ENCODE peak calls at places on chromosomes 1 and 21, in ten cellular contexts. O, U, L, Z, R, Y, I, X, F and V are unnamed samples.

GRCh38 chr1:203440780-203441179 is 34.8 kb upstream of the PRELP start:
- DNase-seq in U (peak), F (peak), Z (peak), Y (peak), O (peak), X (peak), L (peak), I (peak), R (peak), V (peak)

GRCh38 chr1:113255728-113256347 is 134.5 kb upstream of the MAGI3 start:
- DNase-seq in Y (no peak), O (peak), X (no peak), L (no peak), U (no peak), R (no peak), F (peak), Z (no peak), I (no peak), V (no peak)

GRCh38 chr1:65265296-65266271 is 43.8 kb upstream of the DNAJC6 start:
- DNase-seq in Y (no peak), Z (peak), F (peak), I (no peak), X (peak), R (no peak), O (peak), L (peak), U (no peak), V (no peak)

GRCh38 chr1:179714623-179715022 is 28.5 kb upstream of the FAM163A start:
- DNase-seq in O (no peak), X (no peak), Z (no peak), U (no peak), L (no peak), I (no peak), F (no peak), R (no peak), Y (no peak), V (no peak)

GRCh38 chr1:65230741-65231439 is 78.5 kb upstream of the DNAJC6 start:
- DNase-seq in I (no peak), U (no peak), F (no peak), Z (no peak), Y (no peak), L (no peak), O (no peak), R (no peak), X (no peak), V (no peak)

GRCh38 chr21:38622827-38623209 is 124.5 kb upstream of the ERG start:
- DNase-seq in X (no peak), U (no peak), O (no peak), I (no peak), R (no peak), L (no peak), F (no peak), Y (no peak), Z (no peak), V (no peak)

GRCh38 chr1:20603473-20604464 is 14.9 kb downstream of the CDA start:
- DNase-seq in I (no peak), Y (no peak), O (no peak), R (peak), L (no peak), F (no peak), Z (no peak), X (no peak), U (peak), V (peak)

GRCh38 chr21:30268608-30269197 is 14.0 kb downstream of the KRTAP24-1 start:
- DNase-seq in O (no peak), Z (no peak), U (peak), F (no peak), X (no peak), L (no peak), I (no peak), R (no peak), Y (no peak), V (peak)

GRCh38 chr1:32465541-32466002 is 700 bp downstream of the ZBTB8B start:
- DNase-seq in I (no peak), U (no peak), L (no peak), F (no peak), X (no peak), Y (no peak), O (no peak), R (no peak), Z (no peak), V (no peak)

GRCh38 chr1:89081005-89081404 is 16.0 kb upstream of the GBP1 start:
- DNase-seq in L (no peak), U (no peak), X (no peak), R (no peak), I (no peak), Z (no peak), Y (no peak), F (no peak), O (no peak), V (no peak)

GRCh38 chr1:153626929-153627796 is at the start of gene S100A13:
- DNase-seq in O (peak), I (peak), U (peak), Y (peak), L (peak), X (peak), F (peak), R (peak), Z (peak), V (peak)

DNA sequence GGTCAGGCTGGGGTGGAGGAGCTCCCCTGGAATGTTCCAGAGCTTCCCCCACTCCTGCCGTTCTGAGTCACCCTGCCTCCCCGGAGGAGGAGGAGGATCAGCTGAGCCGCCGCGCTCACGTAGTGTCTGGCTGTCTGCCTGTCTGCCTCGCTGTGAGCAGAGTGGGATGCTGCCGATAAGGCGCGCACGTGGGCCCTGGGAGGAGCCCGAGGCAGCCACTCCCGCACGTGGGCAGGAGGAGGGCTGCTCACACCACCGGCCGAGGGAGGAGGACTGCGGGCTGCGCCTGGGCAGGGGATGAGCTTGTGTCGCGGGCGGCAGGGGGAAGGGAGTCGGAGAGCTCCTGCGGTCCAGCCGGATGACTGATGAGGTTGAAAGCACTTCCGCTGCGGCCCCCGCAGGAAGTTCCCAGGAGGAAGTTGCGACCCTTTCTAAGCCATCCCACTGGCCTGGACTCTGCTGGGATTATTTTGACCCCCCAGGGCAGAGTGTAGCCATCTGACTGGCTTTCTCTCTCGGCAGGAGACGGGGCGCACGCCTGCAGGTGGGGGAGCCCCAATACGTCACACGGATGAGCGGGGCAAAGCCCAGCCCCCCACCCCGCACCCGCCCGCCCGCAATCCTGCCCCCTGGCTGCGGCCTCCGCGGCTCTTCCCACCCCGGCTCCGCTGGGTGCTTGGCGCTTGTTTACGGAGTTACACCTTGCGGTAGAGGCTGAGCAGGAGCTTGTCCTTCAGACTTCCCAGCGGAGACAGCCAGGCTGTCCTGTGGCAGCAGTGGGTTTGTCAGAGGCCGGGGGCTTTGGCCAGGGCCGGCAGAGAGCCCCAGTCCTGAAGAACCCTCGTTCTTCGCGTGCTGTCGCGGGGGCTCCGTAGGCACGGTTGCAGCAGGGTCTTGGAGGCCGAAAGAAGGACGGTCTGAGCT is 9.8 kb downstream of the PDXK start:
- DNase-seq in R (peak), X (peak), I (peak), L (peak), Z (peak), Y (peak), O (peak), U (peak), F (peak), V (peak)
- TF ChIP-seq POLR2A in R (no peak), X (no peak), I (peak), L (peak), Z (peak), Y (peak), O (peak), U (peak), F (no peak), V (peak)

DNA sequence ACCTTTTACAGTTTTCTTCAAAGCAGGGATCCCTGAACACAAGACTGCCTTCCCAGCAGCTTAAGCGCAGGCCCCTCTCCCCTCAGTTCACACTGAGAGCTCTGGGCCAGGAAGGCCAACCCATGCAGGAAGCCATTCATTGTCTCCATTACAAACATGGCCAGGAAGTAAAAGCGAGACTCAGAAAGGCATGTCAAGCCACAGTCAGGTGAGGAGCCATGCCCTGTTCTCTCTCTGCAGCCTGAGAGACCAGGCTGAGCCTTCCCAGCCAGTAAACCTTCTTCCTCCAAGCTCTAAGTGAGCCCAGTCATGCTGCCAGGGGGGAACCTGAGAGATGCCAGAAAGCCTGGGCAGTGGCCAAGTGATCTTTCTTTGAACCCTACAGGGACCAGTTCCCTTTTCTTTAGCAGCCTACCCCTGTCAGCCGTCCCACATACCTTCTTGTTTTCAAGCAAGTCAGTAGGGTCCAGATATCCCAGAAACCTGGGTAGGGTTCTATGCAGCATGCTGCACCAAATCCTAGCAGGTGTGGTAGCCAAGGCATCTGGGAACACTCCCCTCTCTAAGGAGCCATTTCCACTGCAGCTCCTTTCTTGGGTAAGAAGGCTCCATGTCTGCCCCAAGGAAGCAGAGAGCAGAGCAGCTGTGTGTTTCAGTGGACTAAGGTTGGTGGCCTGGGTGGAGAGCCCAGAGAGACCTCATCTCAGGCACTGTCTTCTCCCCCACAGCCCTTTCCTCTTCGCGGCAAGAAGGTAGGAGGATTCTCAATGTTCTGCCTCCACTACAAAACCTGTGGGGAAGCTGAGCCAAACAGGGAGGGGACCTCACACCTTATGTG is 974 bp downstream of the TRAF3IP3 start:
- DNase-seq in I (peak), Z (peak), F (no peak), O (no peak), X (peak), L (no peak), Y (no peak), U (peak), R (no peak), V (no peak)
- TF ChIP-seq POLR2A in I (no peak), Z (no peak), F (no peak), O (no peak), X (no peak), L (no peak), Y (no peak), U (no peak), R (no peak), V (no peak)

GRCh38 chr1:94537254-94537653 is 4.3 kb downstream of the F3 start:
- DNase-seq in X (no peak), F (no peak), Y (no peak), R (no peak), I (no peak), U (no peak), L (no peak), O (no peak), Z (no peak), V (no peak)
- TF ChIP-seq POLR2A in X (no peak), F (no peak), Y (no peak), R (no peak), I (no peak), U (no peak), L (no peak), O (no peak), Z (no peak), V (no peak)

GRCh38 chr1:176471338-176472121 is 8.6 kb downstream of the PAPPA2 start:
- DNase-seq in Y (no peak), Z (no peak), U (no peak), O (no peak), X (no peak), R (no peak), F (no peak), I (no peak), L (no peak), V (no peak)

GRCh38 chr1:176466514-176466913 is 3.5 kb downstream of the PAPPA2 start:
- DNase-seq in I (no peak), Y (no peak), X (no peak), L (no peak), F (no peak), O (no peak), R (peak), Z (no peak), U (peak), V (peak)

GRCh38 chr1:176469450-176469985 is 6.5 kb downstream of the PAPPA2 start:
- DNase-seq in F (no peak), O (no peak), X (no peak), R (no peak), U (no peak), I (no peak), Z (no peak), Y (no peak), L (no peak), V (no peak)
- TF ChIP-seq POLR2A in F (no peak), O (no peak), X (no peak), R (no peak), U (no peak), I (no peak), Z (no peak), Y (no peak), L (no peak), V (no peak)

GRCh38 chr1:215055281-215055935 is 27.1 kb upstream of the KCNK2 start:
- DNase-seq in Z (no peak), I (no peak), F (no peak), R (no peak), X (no peak), O (no peak), L (no peak), U (no peak), Y (no peak), V (no peak)

GRCh38 chr1:215056584-215056983 is 26.0 kb upstream of the KCNK2 start:
- DNase-seq in L (no peak), X (no peak), I (no peak), R (no peak), U (no peak), Y (no peak), Z (no peak), O (no peak), F (no peak), V (no peak)

GRCh38 chr1:215052256-215052655 is 30.3 kb upstream of the KCNK2 start:
- DNase-seq in I (no peak), O (no peak), Z (no peak), Y (no peak), R (no peak), U (no peak), L (no peak), F (no peak), X (no peak), V (no peak)

GRCh38 chr1:215054266-215054665 is 28.3 kb upstream of the KCNK2 start:
- DNase-seq in L (no peak), Z (no peak), R (no peak), F (no peak), Y (no peak), O (no peak), I (no peak), X (no peak), U (no peak), V (no peak)

GRCh38 chr1:215052656-215053055 is 29.9 kb upstream of the KCNK2 start:
- DNase-seq in I (no peak), F (no peak), U (no peak), X (no peak), Z (no peak), Y (no peak), L (no peak), O (no peak), R (no peak), V (no peak)
- TF ChIP-seq POLR2A in I (no peak), F (no peak), U (no peak), X (no peak), Z (no peak), Y (no peak), L (no peak), O (no peak), R (no peak), V (no peak)

DNA sequence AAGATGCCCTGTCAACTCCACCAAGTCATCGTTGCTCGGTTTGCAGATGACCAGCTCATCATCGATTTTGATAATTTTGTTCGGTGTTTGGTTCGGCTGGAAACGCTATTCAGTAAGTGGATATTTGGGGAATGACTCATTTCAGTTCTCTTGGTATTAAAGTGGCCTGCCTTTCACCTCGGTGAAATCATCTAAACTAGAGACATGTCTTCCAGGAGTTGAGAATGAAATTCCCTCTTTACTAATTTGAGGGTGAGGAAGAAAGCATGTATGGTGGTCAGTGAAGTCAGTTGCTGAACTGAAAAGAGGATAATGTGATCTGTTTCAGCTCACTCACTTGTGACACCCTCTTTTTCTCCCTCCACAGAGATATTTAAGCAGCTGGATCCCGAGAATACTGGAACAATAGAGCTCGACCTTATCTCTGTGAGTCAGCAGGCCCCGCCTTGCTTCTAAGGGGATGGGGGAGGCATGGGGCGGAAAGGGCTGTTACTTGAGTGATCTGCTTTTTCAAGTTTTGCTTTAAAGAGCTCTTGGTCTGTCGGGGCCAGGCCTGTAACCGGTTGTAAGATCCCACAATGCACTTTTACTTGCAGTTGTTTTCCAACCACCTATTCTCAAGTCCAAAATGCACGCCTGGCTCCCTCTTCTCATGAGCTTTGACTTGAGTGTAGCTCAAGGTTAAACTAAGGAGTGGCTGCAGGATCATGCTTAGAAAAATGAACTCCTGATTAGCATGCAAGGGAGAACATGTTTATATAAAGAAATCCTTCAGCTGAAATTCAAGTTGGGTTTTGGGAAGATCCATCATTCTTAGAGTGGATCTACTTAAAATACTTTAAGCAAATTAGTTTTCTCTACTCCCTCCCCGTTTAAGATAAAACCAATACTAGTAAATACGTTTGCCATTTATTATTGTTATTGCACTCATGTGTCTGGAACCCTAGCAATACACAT is 59.8 kb downstream of the CAPN2 start:
- DNase-seq in F (peak), I (no peak), O (no peak), Y (peak), L (peak), U (peak), R (peak), X (peak), Z (peak), V (peak)
- TF ChIP-seq POLR2A in F (no peak), I (no peak), O (no peak), Y (no peak), L (no peak), U (no peak), R (no peak), X (no peak), Z (peak), V (no peak)

DNA sequence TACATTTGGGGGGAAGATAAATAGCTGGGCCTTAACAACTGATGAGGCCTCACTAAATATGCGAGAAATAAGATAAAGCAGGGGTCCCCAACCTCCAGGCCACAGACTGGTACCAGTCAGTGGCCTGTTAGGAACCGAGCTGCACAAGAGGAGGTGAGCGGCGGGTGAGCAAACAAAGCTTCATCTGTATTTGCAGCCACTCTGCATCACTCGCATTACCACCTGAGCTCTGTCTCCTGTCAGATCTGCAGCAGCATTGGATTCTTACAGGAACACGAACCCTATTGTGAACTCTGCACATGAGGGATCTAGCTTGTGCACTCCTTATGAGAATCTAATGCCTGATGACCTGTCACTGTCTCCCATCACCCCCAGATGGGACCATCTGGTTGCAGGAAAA is 5.2 kb upstream of the PAXBP1 start:
- DNase-seq in X (no peak), Y (no peak), R (no peak), O (no peak), U (no peak), Z (no peak), L (no peak), I (no peak), F (no peak), V (no peak)
- TF ChIP-seq POLR2A in X (no peak), Y (no peak), R (no peak), O (no peak), U (no peak), Z (no peak), L (no peak), I (no peak), F (no peak), V (no peak)

DNA sequence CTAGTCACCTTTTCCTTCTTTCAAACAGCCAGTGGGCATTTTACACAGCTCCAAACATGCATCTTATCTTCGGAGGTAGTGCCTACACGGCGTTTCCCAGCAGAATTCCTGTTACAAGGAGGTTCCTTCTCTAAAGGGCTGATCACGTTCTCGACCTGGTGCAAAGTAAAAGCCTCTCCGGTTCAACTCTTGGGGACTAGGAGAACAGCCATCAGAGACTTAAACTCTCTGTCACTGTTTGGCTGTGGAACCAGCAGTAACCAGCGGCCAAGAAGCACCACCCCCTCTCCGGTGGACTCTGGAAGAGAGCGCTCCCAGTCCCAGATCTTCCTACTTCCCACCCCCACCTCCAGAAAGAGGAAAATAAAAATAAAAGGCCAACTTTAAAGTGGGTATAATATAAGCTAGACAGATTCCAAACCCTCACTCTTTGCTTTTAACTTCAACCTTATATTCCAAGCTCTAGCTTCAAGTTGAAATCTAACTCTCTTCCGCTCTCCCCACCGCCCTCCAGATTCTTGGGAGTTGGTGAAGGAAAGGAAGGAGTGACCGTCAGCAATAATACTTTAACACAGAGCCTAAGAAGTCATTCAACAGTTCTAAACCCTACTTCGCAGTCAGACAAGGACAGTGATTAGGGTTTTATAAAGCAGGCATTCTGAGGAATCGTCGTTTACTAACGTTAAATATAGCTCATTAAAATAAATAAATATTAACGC is 2.9 kb downstream of the BRINP3 start:
- DNase-seq in R (no peak), Z (no peak), F (no peak), X (no peak), O (no peak), Y (no peak), I (no peak), L (no peak), U (no peak), V (no peak)
- TF ChIP-seq POLR2A in R (no peak), Z (no peak), F (no peak), X (no peak), O (no peak), Y (no peak), I (no peak), L (no peak), U (no peak), V (no peak)